ENCODE peak calls at places on chromosomes 2 and 18, in nine cellular contexts. H is adrenal gland, E is breast epithelium, X is IMR-90, A is spleen, T is GM12878, G is A549, Z is prostate gland, F is stomach. N is an unnamed sample.

GRCh38 chr2:63300835-63301234 is 250.2 kb downstream of the OTX1 start:
- DNase-seq in Z (no peak), H (no peak), A (no peak), F (no peak), X (no peak), T (no peak), E (no peak), G (peak; percentile 35), N (no peak)

GRCh38 chr2:105068875-105069274 is 31.0 kb downstream of the MRPS9 start:
- DNase-seq in X (no peak), A (no peak), T (no peak), H (no peak), F (no peak), G (no peak), E (no peak), Z (no peak), N (no peak)

GRCh38 chr18:55732227-55733106 is 144.5 kb upstream of the TCF4 start:
- DNase-seq in F (no peak), Z (no peak), H (no peak), E (no peak), X (peak; percentile 54), T (no peak), G (no peak), A (no peak), N (no peak)

GRCh38 chr2:29765711-29766110 is 155.7 kb downstream of the ALK start:
- DNase-seq in G (no peak), A (no peak), X (peak; percentile 60), H (no peak), E (no peak), Z (no peak), F (no peak), T (no peak), N (no peak)

GRCh38 chr2:173238385-173238784 is 116.3 kb upstream of the CDCA7 start:
- DNase-seq in X (no peak), E (no peak), Z (no peak), G (no peak), F (peak; percentile 46), A (no peak), T (no peak), H (no peak), N (no peak)

GRCh38 chr18:9868857-9869712 is 16.7 kb upstream of the TXNDC2 start:
- DNase-seq in A (no peak), G (no peak), T (no peak), Z (no peak), F (no peak), X (no peak), H (no peak), E (no peak), N (no peak)

GRCh38 chr2:79040967-79041582 is 15.6 kb downstream of the REG3G start:
- DNase-seq in E (no peak), H (no peak), X (no peak), T (no peak), Z (no peak), G (peak; percentile 15), F (no peak), A (no peak), N (no peak)

GRCh38 chr18:377088-377487 is 109.2 kb upstream of the THOC1 start:
- DNase-seq in T (no peak), G (no peak), F (no peak), A (no peak), H (no peak), E (no peak), X (no peak), Z (no peak), N (no peak)

GRCh38 chr2:24491626-24492282 is 700 bp downstream of the NCOA1 start:
- DNase-seq in G (no peak), A (peak; percentile 94), E (peak; percentile 26), T (no peak), F (peak; percentile 39), Z (peak; percentile 12), X (no peak), H (peak; percentile 67), N (peak; percentile 36)
- TF ChIP-seq POLR2A in G (no peak), A (no peak), E (no peak), T (no peak), F (no peak), Z (peak; percentile 14), X (no peak), H (peak; percentile 14), N (peak; percentile 10)

GRCh38 chr2:164841719-164842623 is at the start of gene COBLL1:
- DNase-seq in F (peak; percentile 88), X (peak; percentile 41), Z (peak; percentile 88), G (peak; percentile 77), A (peak; percentile 92), E (peak; percentile 75), T (no peak), H (peak; percentile 86), N (peak; percentile 40)
- TF ChIP-seq POLR2A in F (no peak), X (no peak), Z (peak; percentile 28), G (no peak), A (no peak), E (no peak), T (no peak), H (peak; percentile 76), N (peak; percentile 14)

DNA sequence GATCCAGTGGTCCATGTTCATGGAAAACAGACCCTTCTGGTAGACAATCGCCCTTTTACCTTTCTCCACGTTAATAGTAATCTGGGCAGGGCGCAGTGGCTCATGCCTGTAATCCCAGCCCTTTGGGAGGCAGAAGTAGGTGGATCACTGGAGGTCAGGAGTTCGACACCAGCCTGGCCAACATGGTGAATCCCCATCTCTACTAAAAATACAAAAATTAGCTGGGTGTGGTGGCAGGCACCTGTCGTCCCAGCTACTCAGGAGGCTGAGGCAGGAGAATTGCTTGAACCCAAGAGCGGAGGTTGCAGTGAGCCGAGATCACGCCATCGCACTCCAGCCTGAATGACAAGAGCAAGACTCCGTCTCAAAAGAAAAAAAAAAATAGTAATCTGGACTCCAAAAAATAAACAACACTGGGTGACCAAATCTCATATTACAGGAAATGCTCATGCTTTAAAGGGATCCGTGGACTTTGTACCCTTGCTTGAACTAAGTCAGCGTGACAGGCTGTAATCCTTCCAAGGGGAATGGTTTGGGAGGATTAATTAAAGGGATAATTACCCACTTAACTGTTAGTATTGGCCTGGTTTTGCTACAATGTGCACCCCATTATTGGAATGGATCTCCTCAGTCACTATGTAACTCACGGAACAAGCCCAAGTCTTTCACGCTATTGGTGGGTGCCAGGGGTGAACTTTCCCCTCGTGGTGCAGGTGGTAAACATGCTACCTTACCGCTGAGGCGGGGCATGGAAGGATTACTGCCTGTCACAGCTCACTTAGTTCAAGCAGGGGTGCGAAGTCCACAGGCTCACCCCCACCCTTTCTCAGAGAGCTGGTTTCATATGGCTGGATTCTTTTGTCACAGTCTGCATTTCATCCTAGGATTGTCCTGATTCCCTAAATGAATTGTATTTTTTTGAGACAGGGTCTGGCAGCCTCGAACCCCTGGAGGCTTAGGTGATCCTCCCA is 36.7 kb downstream of the PROC start:
- DNase-seq in T (no peak), F (peak; percentile 81), H (no peak), X (no peak), E (no peak), Z (no peak), G (peak; percentile 68), A (no peak), N (no peak)
- TF ChIP-seq POLR2A in T (no peak), F (no peak), H (no peak), X (no peak), E (no peak), Z (no peak), G (no peak), A (no peak), N (no peak)

GRCh38 chr2:152098033-152098797 is 629 bp downstream of the CACNB4 start:
- DNase-seq in A (peak; percentile 83), F (peak; percentile 34), T (no peak), X (no peak), G (peak; percentile 19), H (peak; percentile 24), Z (peak; percentile 27), E (no peak), N (peak; percentile 10)

GRCh38 chr2:152099655-152100050 is 809 bp upstream of the CACNB4 start:
- DNase-seq in T (no peak), X (no peak), Z (no peak), A (no peak), G (no peak), H (no peak), F (no peak), E (no peak), N (no peak)

GRCh38 chr2:152097291-152098032 is 1.4 kb downstream of the CACNB4 start:
- DNase-seq in F (no peak), G (no peak), H (no peak), X (peak; percentile 19), T (no peak), A (no peak), Z (peak; percentile 22), E (no peak), N (peak; percentile 15)

GRCh38 chr2:152100961-152101360 is 2.1 kb upstream of the CACNB4 start:
- DNase-seq in E (no peak), A (no peak), H (no peak), G (no peak), Z (no peak), F (no peak), X (no peak), T (no peak), N (no peak)

DNA sequence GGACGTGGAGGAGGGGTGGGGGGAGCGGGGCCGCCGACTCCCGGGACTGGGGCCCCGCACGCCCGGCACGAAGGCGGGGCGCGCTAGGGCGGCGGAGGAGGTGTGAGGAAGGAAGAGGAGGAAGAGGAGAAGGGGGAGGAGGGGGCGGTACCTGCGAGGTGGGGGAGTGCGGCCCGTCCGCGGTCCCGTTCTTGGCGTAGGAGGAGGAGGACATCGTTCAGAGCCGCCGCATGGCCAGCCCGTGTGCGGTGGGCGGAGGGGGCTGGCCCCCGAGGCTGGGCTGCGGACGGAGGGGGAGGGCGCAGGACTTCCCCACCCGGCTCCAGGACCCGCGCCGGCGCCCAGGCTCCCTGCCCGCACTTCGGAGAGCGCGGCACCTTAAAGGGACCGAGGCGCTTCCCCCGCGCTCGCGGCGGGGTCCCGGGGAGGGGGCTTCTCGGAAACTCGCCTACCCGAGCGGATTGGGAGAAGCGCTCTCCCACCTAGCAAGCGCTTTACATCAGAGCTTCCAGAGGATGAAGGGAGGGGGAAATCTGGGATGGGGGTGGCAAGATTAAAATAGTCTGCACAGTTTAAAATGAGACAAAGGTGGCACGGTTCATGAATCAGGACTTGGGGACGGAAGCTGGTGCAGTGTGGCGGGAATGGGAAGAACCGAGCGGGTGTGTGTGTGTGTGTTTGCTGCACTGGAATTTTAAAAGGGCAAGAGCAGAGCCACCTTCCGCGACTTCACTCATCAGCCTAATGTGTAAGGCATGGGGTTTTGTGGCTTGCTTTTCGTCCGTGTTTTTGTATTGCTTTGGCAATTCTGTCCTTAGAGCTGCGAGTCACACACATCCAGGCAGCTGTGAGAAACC is at the start of gene CACNB4:
- DNase-seq in H (peak; percentile 25), F (peak; percentile 29), G (peak; percentile 10), T (no peak), X (no peak), A (peak; percentile 81), E (no peak), Z (peak; percentile 51), N (peak; percentile 26)
- TF ChIP-seq POLR2A in H (no peak), F (no peak), G (no peak), T (peak; percentile 44), X (no peak), A (no peak), E (no peak), Z (no peak), N (no peak)

GRCh38 chr2:96907405-96908041 is 37.6 kb upstream of the SEMA4C start:
- DNase-seq in G (no peak), T (no peak), X (peak; percentile 24), E (peak; percentile 89), Z (peak; percentile 84), A (no peak), F (peak; percentile 61), H (no peak), N (no peak)
- TF ChIP-seq POLR2A in G (no peak), T (no peak), X (no peak), E (no peak), Z (peak; percentile 20), A (no peak), F (no peak), H (no peak), N (no peak)

N was measured in H54.